ENCODE peak calls at places on chromosomes 13 and 19, in six cellular contexts. F is endothelial cell; G is WTC11; C is hepatocyte; B is CD8-positive, alpha-beta T cell; W is BE2C. O is an unnamed sample.

GRCh38 chr19:4516939-4517300 is 1.4 kb downstream of the PLIN4 start:
- DNase-seq in C (no peak), G (no peak), F (no peak), B (no peak), W (no peak), O (no peak)

GRCh38 chr19:39390460-39390758 is 497 bp downstream of the PAF1 start:
- DNase-seq in W (no peak), F (no peak), B (no peak), C (peak), G (no peak), O (no peak)

GRCh38 chr19:55777528-55777927 is 8.6 kb downstream of the RFPL4AL1 start:
- DNase-seq in B (no peak), G (peak), C (no peak), W (peak), F (no peak), O (no peak)

GRCh38 chr13:30700364-30700763 is 35.0 kb upstream of the ALOX5AP start:
- DNase-seq in F (no peak), W (no peak), G (no peak), B (no peak), C (no peak), O (no peak)

GRCh38 chr13:111508164-111508870 is 187.9 kb downstream of the TEX29 start:
- DNase-seq in W (no peak), C (no peak), F (no peak), B (no peak), G (no peak), O (no peak)

GRCh38 chr19:23071087-23071511 is 45.7 kb upstream of the ZNF730 start:
- DNase-seq in C (no peak), W (peak), B (no peak), F (no peak), G (peak), O (peak)

GRCh38 chr19:5271145-5271544 is 69.5 kb downstream of the PTPRS start:
- DNase-seq in F (no peak), C (no peak), G (no peak), W (no peak), B (no peak), O (no peak)

GRCh38 chr13:35857769-35858168 is 273.4 kb downstream of the DCLK1 start:
- DNase-seq in F (no peak), W (no peak), C (no peak), B (no peak), G (peak), O (no peak)

DNA sequence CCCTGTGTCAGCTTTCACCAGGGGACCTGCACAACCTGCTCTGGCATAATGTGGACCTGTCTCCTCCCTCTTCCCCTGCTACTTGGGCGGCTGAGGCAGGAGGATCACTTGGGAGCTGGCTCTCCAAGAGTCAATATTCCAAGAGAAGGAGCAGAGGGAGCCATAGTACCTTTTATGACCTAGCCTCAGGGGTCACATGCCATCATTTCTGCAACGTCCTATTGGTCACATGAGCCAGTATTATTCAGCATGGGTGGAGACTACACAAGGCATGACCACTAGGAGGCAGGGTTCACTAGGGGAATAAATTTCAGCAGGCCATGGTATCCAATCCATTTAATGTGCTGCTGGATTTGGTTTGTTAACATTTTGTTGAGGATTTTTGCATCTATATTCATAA is 12.0 kb upstream of the SHFL start:
- DNase-seq in G (no peak), C (peak), B (peak), W (peak), F (no peak), O (peak)
- TF ChIP-seq CTCF in G (peak), C (peak), B (peak), W (peak), F (peak), O (peak)

DNA sequence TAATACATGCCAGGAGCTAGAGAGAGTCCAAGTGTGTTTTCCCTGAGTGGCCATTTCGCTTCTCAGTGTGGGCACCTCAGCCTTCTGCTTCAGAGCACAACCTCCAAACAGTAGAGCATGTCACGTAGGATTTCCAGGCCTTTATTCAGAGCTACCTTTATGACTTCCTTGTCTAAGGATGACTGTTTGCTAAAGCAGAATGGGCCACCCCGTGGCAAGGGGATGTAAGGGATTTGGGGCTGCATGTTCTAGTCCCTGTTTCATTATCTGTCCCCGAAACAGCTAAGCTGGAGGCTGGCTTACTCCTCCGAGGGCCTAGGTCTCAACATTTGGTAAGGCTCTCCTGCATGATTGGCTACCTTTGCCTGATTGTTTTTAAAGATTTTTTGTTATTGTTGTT is 6.0 kb downstream of the RNASEH2B start:
- DNase-seq in B (no peak), W (no peak), C (no peak), F (no peak), G (peak), O (no peak)
- TF ChIP-seq CTCF in B (no peak), W (no peak), C (no peak), F (no peak), G (no peak), O (peak)

DNA sequence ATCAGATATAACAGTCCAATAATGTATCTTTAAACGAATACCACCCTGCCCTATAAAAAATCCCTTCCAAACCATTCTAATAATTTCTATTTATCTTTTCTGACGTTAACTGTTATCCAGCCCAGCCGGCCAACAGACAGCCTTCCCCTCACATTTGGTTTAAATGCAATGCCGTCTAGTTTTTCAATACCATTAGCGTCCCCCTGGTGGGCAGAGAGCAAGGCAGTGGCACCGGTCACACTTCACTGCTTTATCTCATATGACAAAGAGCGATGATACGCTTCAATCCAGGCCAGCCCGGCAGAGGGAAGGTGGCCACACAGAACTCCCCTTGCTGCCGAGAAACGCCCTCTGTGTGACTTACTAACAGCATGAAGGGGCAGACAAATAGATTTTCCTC is 402.1 kb upstream of the ZNF507 start:
- DNase-seq in B (no peak), C (no peak), F (peak), G (peak), W (peak), O (no peak)
- TF ChIP-seq CTCF in B (no peak), C (peak), F (no peak), G (no peak), W (no peak), O (no peak)

DNA sequence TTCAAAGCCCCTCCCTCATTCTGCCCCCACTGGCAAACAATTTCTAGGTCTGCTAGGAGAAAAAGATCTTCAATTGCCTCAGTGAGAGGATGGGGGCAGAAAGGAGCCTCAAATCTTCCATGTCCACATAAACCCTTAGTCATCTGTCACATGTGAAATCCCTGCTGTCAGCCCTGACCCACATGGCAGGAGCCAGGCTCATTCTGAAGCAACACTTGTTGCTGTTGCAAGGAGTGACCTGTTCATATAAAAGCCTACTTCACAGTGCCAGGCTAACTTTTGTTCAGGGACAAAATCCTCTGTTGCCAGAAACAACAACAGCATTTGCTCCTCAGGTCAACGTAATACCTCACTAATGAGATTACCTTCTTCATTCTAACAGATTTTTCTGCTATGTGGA is 70.5 kb downstream of the IRS2 start:
- DNase-seq in B (no peak), W (no peak), F (no peak), G (no peak), C (peak), O (no peak)
- TF ChIP-seq CTCF in B (no peak), W (no peak), F (no peak), G (no peak), C (no peak), O (no peak)

GRCh38 chr13:38866649-38867048 is 124.0 kb downstream of the STOML3 start:
- DNase-seq in B (no peak), G (no peak), C (no peak), F (no peak), W (no peak), O (no peak)
- TF ChIP-seq CTCF in B (no peak), G (no peak), C (peak), F (no peak), W (no peak), O (no peak)

DNA sequence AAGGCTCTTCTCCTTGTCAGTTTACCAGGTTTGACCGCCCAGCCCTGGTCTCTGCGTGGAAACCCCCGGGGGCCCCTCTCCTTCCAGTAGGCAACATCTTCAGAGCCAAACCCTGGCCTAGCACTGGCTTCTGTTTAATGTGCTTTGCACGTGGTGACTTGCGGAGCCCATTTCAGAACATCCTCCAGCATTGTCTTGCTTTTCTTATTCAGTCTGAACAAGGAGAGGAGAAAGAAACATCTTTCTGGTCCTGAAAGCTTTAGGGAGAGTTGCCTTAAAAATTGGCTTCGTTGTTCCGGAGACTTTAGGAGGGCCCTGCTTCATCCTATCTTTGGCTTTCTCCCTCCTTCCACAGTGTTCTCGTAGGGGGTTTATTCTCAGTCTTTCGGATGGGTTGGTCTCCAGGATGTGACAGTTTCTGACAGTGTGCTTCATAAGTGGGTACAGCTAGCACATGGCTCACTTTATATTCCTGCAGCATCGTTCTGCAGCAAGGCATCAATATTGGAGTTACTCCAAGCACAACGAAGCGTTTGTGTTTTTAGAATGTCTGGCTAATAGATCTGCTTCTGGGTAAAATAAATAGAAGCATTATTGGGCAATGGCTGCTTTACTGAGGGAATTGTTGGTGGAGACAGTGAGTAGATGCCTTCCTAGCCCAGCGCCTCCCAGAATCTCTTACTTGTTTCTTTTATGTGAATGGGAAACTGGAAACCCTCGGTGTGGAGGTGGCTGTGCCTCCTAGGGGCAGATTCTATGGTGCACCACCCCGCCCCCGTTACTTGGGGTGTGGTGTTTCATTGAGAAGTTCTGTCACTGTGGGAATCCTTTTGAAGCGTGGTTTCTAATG is 1.8 kb downstream of the FARP1 start:
- DNase-seq in B (no peak), F (peak), C (peak), G (peak), W (peak), O (no peak)
- TF ChIP-seq CTCF in B (no peak), F (no peak), C (peak), G (no peak), W (peak), O (no peak)

GRCh38 chr19:49641688-49642487 is at the start of gene SCAF1:
- DNase-seq in G (peak), W (peak), C (peak), B (peak), F (peak), O (peak)

GRCh38 chr19:49640113-49640898 is at the start of gene RRAS:
- DNase-seq in B (peak), F (peak), G (peak), W (peak), C (peak), O (peak)

GRCh38 chr19:49643466-49643865 is 1.5 kb downstream of the SCAF1 start:
- DNase-seq in F (no peak), G (no peak), C (peak), B (no peak), W (no peak), O (no peak)

GRCh38 chr19:49639401-49640112 is 386 bp downstream of the RRAS start:
- DNase-seq in F (no peak), G (no peak), W (no peak), B (no peak), C (no peak), O (no peak)

DNA sequence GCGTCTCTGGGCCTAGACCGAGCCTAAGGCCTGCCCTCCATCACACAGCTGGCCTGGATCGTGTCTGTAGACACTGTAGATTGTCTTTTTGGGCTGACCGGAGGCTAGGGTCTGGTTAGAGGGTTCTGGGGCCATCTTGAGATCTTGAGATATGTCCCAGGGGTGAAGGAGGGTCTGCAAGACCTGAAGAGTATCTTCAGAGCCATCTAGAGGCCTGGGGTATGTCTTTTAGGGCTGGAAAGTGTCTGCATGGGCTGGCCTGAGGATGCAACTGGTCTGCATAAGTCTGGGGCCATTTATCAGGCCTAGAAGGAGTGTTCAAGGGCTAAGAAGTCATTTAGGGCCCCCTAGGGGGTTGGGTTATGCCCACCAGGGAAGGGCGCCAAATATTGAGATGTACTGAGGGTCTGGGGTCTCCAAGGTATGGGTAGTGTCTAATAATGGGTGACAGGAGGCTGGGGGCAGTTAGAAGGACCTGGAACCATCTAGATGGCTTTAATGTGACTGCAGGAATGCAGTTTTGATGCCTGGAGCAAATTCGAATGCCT is 553 bp downstream of the SCAF1 start:
- DNase-seq in C (no peak), W (no peak), F (no peak), G (no peak), B (no peak), O (no peak)
- TF ChIP-seq CTCF in C (no peak), W (no peak), F (no peak), G (no peak), B (no peak), O (no peak)

GRCh38 chr13:94678845-94679244 is 33.5 kb downstream of the SOX21 start:
- DNase-seq in B (no peak), C (no peak), G (no peak), F (no peak), W (no peak), O (no peak)

GRCh38 chr13:94673841-94674240 is 38.5 kb downstream of the SOX21 start:
- DNase-seq in C (no peak), F (no peak), G (peak), W (no peak), B (no peak), O (no peak)

GRCh38 chr13:94672400-94672799 is 39.9 kb downstream of the SOX21 start:
- DNase-seq in F (no peak), C (no peak), W (no peak), B (no peak), G (no peak), O (no peak)

GRCh38 chr13:94677799-94678198 is 34.5 kb downstream of the SOX21 start:
- DNase-seq in C (no peak), W (no peak), F (no peak), B (no peak), G (no peak), O (no peak)

GRCh38 chr13:94674609-94675348 is 37.6 kb downstream of the SOX21 start:
- DNase-seq in G (peak), C (peak), W (peak), F (peak), B (peak), O (peak)
- TF ChIP-seq CTCF in G (peak), C (peak), W (peak), F (peak), B (peak), O (peak)

DNA sequence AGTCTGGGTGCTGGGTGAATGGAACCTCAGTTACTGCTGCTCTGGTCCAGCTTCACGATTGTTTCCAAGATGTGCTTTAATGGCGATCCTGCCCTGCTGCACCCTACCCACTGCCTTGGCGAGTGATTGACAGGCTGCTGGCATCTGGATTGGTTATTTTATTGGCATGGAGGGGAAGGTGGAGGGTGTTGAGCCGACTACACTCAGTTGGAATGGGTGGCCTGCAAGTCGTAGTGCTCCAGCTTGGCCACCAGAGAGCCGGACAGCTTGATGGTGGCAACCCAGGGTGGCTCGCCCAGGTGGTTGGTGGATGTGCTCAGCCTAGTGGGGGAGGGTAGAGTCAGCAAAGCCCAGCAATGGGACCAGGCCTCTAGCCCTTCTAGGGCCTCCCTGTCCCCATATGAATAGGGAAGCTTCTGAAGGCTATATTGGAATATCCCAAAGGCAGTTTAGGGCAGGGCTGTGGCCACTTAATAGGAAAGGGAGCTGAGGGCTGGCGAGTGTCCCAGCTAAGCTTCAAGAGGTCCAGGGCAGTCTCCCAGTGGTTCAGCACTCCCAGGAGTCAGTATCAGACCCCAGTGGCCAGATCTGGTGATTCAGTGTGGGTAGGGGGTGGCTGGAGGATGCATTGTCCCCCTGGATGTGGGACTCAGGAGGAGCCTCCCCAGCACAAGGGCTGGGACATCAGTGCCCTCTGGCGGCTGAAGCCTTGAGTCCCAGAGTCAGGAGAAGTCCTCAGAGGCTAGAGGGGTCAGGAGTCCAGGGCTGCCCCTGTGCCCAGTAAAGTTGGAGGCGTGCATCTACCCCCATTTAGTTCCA is 3.4 kb downstream of the GGN start:
- DNase-seq in B (no peak), F (peak), W (peak), G (peak), C (peak), O (no peak)
- TF ChIP-seq CTCF in B (no peak), F (no peak), W (peak), G (no peak), C (peak), O (no peak)

O was measured in GM13977.